ENCODE peak calls at places on chromosomes 16 and 17, in eight cellular contexts. S is endodermal cell, A is heart right ventricle, W is tibial nerve, G is thoracic aorta, Z is colonic mucosa, J is cardiac fibroblast, M is foreskin fibroblast. Q is an unnamed sample.

GRCh38 chr17:32461853-32462617 is 17.7 kb downstream of the PSMD11 start:
- DNase-seq in S (peak; percentile 90), A (peak; percentile 32), W (no peak), G (no peak), Z (peak; percentile 60), J (peak; percentile 61), M (peak; percentile 35), Q (no peak)

GRCh38 chr16:19776565-19776964 is 58.5 kb downstream of the IQCK start:
- DNase-seq in S (no peak), A (no peak), W (no peak), G (no peak), Z (no peak), J (no peak), M (no peak), Q (no peak)

GRCh38 chr16:66881964-66882508 is 1.7 kb downstream of the PDP2 start:
- DNase-seq in S (no peak), A (no peak), W (no peak), G (no peak), Z (no peak), J (no peak), M (no peak), Q (no peak)

GRCh38 chr17:10088444-10088843 is 110.0 kb downstream of the GAS7 start:
- DNase-seq in S (no peak), A (no peak), W (no peak), G (no peak), Z (no peak), J (no peak), M (no peak), Q (no peak)

GRCh38 chr16:48517493-48517892 is 92.5 kb downstream of the N4BP1 start:
- DNase-seq in S (no peak), A (no peak), W (no peak), G (no peak), Z (no peak), J (no peak), M (no peak), Q (no peak)

GRCh38 chr16:24071990-24072389 is 184.1 kb upstream of the CACNG3 start:
- DNase-seq in S (no peak), A (no peak), W (no peak), G (no peak), Z (no peak), J (no peak), M (no peak), Q (no peak)

GRCh38 chr16:76207270-76207669 is 69.9 kb upstream of the CNTNAP4 start:
- DNase-seq in S (peak; percentile 69), A (no peak), W (no peak), G (no peak), Z (no peak), J (no peak), M (no peak), Q (no peak)

GRCh38 chr16:12256880-12257279 is 280.3 kb downstream of the SNX29 start:
- DNase-seq in S (no peak), A (no peak), W (no peak), G (no peak), Z (no peak), J (no peak), M (no peak), Q (no peak)

GRCh38 chr16:88686062-88686438 is 257 bp downstream of the SNAI3 start:
- DNase-seq in S (no peak), A (no peak), W (no peak), G (no peak), Z (no peak), J (no peak), M (no peak), Q (no peak)

GRCh38 chr16:88688013-88688778 is 1.9 kb upstream of the SNAI3 start:
- DNase-seq in S (peak; percentile 83), A (no peak), W (no peak), G (no peak), Z (peak; percentile 76), J (no peak), M (no peak), Q (no peak)

GRCh38 chr16:88686439-88687253 is at the start of gene SNAI3:
- DNase-seq in S (peak; percentile 98), A (peak; percentile 75), W (peak; percentile 44), G (no peak), Z (peak; percentile 95), J (peak; percentile 51), M (peak; percentile 34), Q (no peak)

GRCh38 chr16:88687676-88688012 is 1.3 kb upstream of the SNAI3 start:
- DNase-seq in S (no peak), A (no peak), W (no peak), G (no peak), Z (no peak), J (no peak), M (no peak), Q (no peak)

DNA sequence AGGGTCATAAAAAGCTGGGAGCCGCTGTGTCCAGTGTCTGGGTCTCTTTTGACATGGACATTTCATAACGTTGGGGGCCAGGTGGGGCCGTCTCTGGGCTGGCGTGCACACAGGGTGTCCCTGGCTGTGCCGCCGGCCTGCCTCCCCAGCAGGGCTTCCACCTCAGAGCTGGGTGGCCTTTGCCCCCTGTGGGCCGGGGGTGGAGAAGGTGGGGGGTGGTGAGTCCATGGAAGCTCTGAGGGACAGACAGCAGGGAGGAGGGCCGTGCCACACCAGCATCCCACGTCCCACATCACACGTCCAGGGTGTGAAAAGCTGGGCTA is 908 bp upstream of the SNAI3 start:
- DNase-seq in S (no peak), A (no peak), W (no peak), G (no peak), Z (no peak), J (no peak), M (no peak), Q (no peak)
- H3K4me3 ChIP-seq in S (no peak overlapping the region), A (no peak overlapping the region), W (no peak overlapping the region), G (no peak overlapping the region), Z (no peak overlapping the region), J (no peak overlapping the region), M (no peak overlapping the region), Q (no peak overlapping the region)

DNA sequence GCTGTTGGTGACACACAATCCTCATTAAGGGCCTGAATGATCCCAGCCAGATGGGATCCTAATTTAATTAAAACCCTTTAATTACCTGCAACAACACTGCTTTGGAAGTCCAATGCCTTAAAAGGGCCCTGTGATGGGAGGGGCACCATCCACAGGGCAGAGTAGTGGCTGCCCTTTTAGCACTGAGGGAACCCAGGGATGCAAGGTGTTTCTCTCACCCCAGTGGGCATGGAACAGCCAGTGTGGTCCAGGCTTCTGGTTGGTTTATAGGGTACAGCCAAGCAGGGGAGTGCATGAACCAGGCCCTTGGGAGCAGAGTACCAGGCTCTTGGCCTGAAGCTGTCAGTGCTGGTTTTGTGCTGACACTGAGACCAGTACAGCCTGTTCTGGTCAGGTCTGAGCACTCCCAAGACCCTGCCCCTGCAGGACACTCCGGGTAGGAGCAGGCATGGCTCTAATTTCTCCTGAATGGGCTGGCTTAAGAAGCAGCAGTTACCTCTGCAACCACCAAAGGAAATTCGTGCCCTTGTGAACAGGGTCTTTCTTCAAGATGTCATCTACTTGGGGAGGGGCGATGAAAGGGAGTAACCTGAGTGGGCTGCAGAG is 9.9 kb downstream of the NXPH3 start:
- DNase-seq in S (peak; percentile 94), A (no peak), W (no peak), G (no peak), Z (no peak), J (peak; percentile 20), M (no peak), Q (no peak)
- TF ChIP-seq CTCF in S (peak; percentile 74), A (no peak), W (no peak), G (peak; percentile 36), Z (no peak), J (peak; percentile 34), M (peak; percentile 10), Q (peak; percentile 15)

DNA sequence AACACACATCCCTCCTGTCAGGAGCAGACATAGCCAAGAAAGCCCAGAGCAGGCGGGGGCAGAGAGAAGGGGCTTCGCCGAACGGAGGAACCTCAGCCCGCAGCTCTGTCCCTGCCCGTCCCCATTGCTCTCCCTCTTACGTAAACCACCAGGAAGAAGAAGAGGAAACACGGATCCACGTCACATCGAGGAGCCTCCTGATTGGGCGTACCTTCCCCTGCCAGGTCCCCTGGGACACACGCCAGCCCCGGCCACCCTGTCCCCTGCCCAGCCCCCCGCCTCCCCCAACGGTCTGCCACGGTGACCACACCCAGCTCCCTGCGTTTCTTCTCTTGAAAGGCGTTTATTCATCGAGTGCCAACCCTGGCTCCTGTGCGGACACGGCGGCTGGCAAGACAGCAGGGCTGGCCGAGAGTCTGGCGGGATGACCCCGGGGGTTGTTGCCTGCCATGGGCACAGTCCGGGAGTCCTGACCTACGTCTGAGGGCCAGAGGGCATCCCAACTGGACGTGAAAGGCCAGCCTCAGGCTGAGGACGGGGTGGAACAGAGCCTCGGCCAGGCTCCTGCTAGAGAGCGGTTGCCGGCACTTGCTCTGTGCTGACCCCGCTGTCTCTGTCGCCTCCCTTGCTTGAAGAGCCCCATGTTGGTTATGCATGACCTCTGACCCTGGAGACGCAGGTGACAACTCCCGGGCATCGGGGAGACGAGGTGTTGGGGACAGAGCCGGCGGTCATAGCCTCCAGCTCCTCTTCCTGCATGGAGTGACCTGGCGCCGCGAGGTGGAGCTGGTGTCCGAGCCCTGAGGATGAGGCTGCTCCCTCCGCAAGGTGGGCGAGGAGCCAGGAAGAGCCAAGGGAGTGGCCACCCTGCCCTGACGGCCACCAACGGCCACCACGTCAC is 40.6 kb upstream of the ACSF3 start:
- DNase-seq in S (no peak), A (no peak), W (no peak), G (no peak), Z (peak; percentile 68), J (no peak), M (no peak), Q (no peak)
- H3K4me3 ChIP-seq in S (no peak overlapping the region), A (no peak overlapping the region), W (no peak overlapping the region), G (peak overlapping the region; percentile 35), Z (peak overlapping the region; percentile 40), J (no peak overlapping the region), M (no peak overlapping the region), Q (no peak overlapping the region)

DNA sequence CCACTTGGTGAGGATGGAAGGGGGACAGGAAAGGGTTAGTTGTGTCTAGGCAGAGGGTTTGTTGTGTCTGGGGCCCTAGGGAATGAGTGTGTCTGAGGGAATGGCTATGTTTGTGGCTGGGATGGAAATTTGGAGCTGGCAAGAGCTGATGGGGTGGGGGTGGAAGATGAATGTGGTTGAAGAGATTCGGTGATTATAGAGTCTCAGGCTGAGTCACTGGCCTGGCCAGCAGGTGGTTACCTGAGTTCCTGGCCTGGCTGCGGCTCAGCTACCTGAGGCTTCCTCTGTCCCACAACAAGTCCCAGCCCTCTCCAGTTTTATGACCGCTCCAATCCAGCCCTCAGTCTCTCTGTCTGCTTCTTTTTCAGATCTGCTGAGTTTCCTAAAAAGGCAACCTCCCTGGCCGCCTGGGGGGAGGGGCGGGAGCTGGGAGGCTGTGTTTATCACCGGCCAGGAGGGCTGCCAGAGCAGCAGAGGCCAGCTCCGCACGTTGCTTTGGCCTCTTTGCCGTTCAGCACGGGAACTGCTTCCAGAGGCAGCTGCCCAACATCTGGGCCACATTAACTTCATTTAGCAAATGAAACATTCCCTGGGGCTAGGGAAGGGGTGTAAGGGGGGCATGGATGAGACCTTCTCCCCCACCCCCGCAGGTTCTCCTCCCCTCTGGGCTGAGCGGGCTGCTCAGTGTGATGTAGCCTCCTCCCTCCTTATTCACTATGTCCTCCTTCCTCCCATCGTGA is 21.8 kb downstream of the ITGB3 start:
- DNase-seq in S (peak; percentile 91), A (peak; percentile 89), W (peak; percentile 89), G (peak; percentile 62), Z (peak; percentile 75), J (peak; percentile 86), M (peak; percentile 93), Q (peak; percentile 86)
- TF ChIP-seq CTCF in S (peak; percentile 60), A (no peak), W (no peak), G (no peak), Z (no peak), J (no peak), M (no peak), Q (peak; percentile 16)

GRCh38 chr16:57042157-57043111 is 49.9 kb upstream of the CPNE2 start:
- DNase-seq in S (no peak), A (no peak), W (no peak), G (no peak), Z (no peak), J (no peak), M (no peak), Q (no peak)
- H3K4me3 ChIP-seq in S (no peak overlapping the region), A (no peak overlapping the region), W (no peak overlapping the region), G (no peak overlapping the region), Z (no peak overlapping the region), J (no peak overlapping the region), M (no peak overlapping the region), Q (no peak overlapping the region)